ENCODE peak calls at places on chromosomes 1 and 21, in nine cellular contexts. P, V, Q, C, J, G, L, A and Y are unnamed samples.

GRCh38 chr1:147822292-147822691 is 61.9 kb upstream of the GJA5 start:
- DNase-seq in C (no peak), G (no peak), Q (no peak), J (no peak), P (no peak), V (no peak), L (no peak), A (peak; percentile 49), Y (no peak)

GRCh38 chr1:29674625-29675326 is 438.5 kb downstream of the PTPRU start:
- DNase-seq in P (no peak), Q (peak; percentile 69), G (no peak), J (no peak), C (no peak), A (no peak), V (peak; percentile 4), L (no peak), Y (no peak)

GRCh38 chr1:151992345-151993083 is 1.1 kb downstream of the S100A10 start:
- DNase-seq in J (peak; percentile 88), P (no peak), C (peak; percentile 88), L (peak; percentile 55), Q (peak; percentile 88), V (peak; percentile 38), A (peak; percentile 88), G (peak; percentile 74), Y (peak; percentile 57)

GRCh38 chr1:99731384-99731783 is 35.1 kb downstream of the FRRS1 start:
- DNase-seq in A (no peak), L (no peak), G (no peak), Q (no peak), J (no peak), P (no peak), C (peak; percentile 23), V (no peak), Y (no peak)

GRCh38 chr1:160674415-160674814 is 27.6 kb upstream of the SLAMF1 start:
- DNase-seq in Q (no peak), L (no peak), C (no peak), G (no peak), J (no peak), A (no peak), V (no peak), P (no peak), Y (no peak)

GRCh38 chr1:5951846-5952410 is 40.3 kb downstream of the NPHP4 start:
- DNase-seq in C (no peak), G (no peak), J (no peak), Q (peak; percentile 76), A (no peak), V (no peak), L (no peak), P (no peak), Y (no peak)

GRCh38 chr21:29194847-29195246 is 64.4 kb downstream of the MAP3K7CL start:
- DNase-seq in C (no peak), A (peak; percentile 70), L (no peak), Q (no peak), P (no peak), G (no peak), J (no peak), V (no peak), Y (no peak)

GRCh38 chr21:46004168-46004861 is 22.7 kb downstream of the COL6A1 start:
- DNase-seq in V (peak; percentile 10), P (no peak), J (no peak), C (no peak), G (peak; percentile 66), L (no peak), A (no peak), Q (peak; percentile 76), Y (no peak)

GRCh38 chr1:94332516-94332915 is 85.7 kb upstream of the ABCD3 start:
- DNase-seq in Q (no peak), J (no peak), P (no peak), L (no peak), V (no peak), A (no peak), C (no peak), G (no peak), Y (no peak)

GRCh38 chr1:202068596-202068995 is 54.1 kb upstream of the GPR37L1 start:
- DNase-seq in A (no peak), P (no peak), L (no peak), G (no peak), C (no peak), Q (no peak), V (no peak), J (no peak), Y (no peak)

GRCh38 chr21:41429925-41430491 is 4.0 kb downstream of the MX1 start:
- DNase-seq in Q (no peak), L (no peak), J (no peak), P (no peak), V (no peak), A (no peak), C (no peak), G (no peak), Y (no peak)

GRCh38 chr21:42118901-42119300 is 47.8 kb downstream of the UMODL1 start:
- DNase-seq in V (no peak), A (peak; percentile 34), G (peak; percentile 76), P (no peak), C (no peak), J (peak; percentile 39), Q (no peak), L (no peak), Y (no peak)

GRCh38 chr21:25127811-25128210 is 479.5 kb downstream of the MRPL39 start:
- DNase-seq in J (no peak), V (no peak), A (no peak), L (no peak), P (no peak), C (no peak), Q (no peak), G (no peak), Y (no peak)

GRCh38 chr1:205570173-205570501 is 61.7 kb downstream of the ELK4 start:
- DNase-seq in Q (no peak), G (no peak), A (no peak), V (no peak), L (no peak), P (no peak), J (no peak), C (no peak), Y (no peak)

GRCh38 chr1:180926164-180926981 is 13.7 kb downstream of the KIAA1614 start:
- DNase-seq in G (no peak), L (peak; percentile 84), A (no peak), Q (peak; percentile 95), V (no peak), P (no peak), J (peak; percentile 82), C (no peak), Y (peak; percentile 99)

GRCh38 chr1:201741763-201742342 is 87.1 kb upstream of the IPO9 start:
- DNase-seq in C (no peak), G (no peak), L (no peak), A (no peak), P (no peak), V (no peak), J (no peak), Q (no peak), Y (no peak)

GRCh38 chr1:210629276-210629675 is 300.6 kb downstream of the HHAT start:
- DNase-seq in G (no peak), L (no peak), V (no peak), J (no peak), A (no peak), P (no peak), C (no peak), Q (no peak), Y (no peak)

GRCh38 chr1:98870959-98871903 is 133.4 kb downstream of the PLPPR5 start:
- DNase-seq in G (no peak), A (peak; percentile 7), V (peak; percentile 40), L (no peak), C (no peak), P (peak; percentile 49), Q (no peak), J (no peak), Y (no peak)